ENCODE peak calls at places on chromosome 13, in ten cellular contexts. One of them, this sample, is unnamed.

GRCh38 chr13:105599477-105600037 is 935.9 kb downstream of the EFNB2 start:
- DNase-seq in OCI-LY7: no peak
- DNase-seq in right cardiac atrium: peak
- DNase-seq in neuronal stem cell: no peak
- DNase-seq in psoas muscle: no peak
- DNase-seq in caudate nucleus: no peak
- DNase-seq in heart right ventricle: no peak
- DNase-seq in adrenal gland: no peak
- DNase-seq in neural progenitor cell: no peak
- DNase-seq in left lung: no peak
- DNase-seq in this sample: no peak

GRCh38 chr13:76853481-76853880 is 32.7 kb downstream of the KCTD12 start:
- DNase-seq in OCI-LY7: no peak
- DNase-seq in right cardiac atrium: no peak
- DNase-seq in neuronal stem cell: no peak
- DNase-seq in psoas muscle: no peak
- DNase-seq in caudate nucleus: no peak
- DNase-seq in heart right ventricle: no peak
- DNase-seq in adrenal gland: no peak
- DNase-seq in neural progenitor cell: no peak
- DNase-seq in left lung: no peak
- DNase-seq in this sample: no peak

GRCh38 chr13:33678906-33679657 is 138.9 kb upstream of the RFC3 start:
- DNase-seq in OCI-LY7: no peak
- DNase-seq in right cardiac atrium: peak
- DNase-seq in neuronal stem cell: no peak
- DNase-seq in psoas muscle: peak
- DNase-seq in caudate nucleus: no peak
- DNase-seq in heart right ventricle: peak
- DNase-seq in adrenal gland: peak
- DNase-seq in neural progenitor cell: no peak
- DNase-seq in left lung: no peak
- DNase-seq in this sample: peak

GRCh38 chr13:23579072-23579885 is 9.1 kb downstream of the TNFRSF19 start:
- DNase-seq in OCI-LY7: peak
- DNase-seq in right cardiac atrium: peak
- DNase-seq in neuronal stem cell: peak
- DNase-seq in psoas muscle: peak
- DNase-seq in caudate nucleus: peak
- DNase-seq in heart right ventricle: peak
- DNase-seq in adrenal gland: peak
- DNase-seq in neural progenitor cell: peak
- DNase-seq in left lung: peak
- DNase-seq in this sample: peak

GRCh38 chr13:40814803-40815202 is 25.4 kb downstream of the SLC25A15 start:
- DNase-seq in OCI-LY7: no peak
- DNase-seq in right cardiac atrium: no peak
- DNase-seq in neuronal stem cell: no peak
- DNase-seq in psoas muscle: no peak
- DNase-seq in caudate nucleus: no peak
- DNase-seq in heart right ventricle: no peak
- DNase-seq in adrenal gland: no peak
- DNase-seq in neural progenitor cell: no peak
- DNase-seq in left lung: no peak
- DNase-seq in this sample: no peak

GRCh38 chr13:23610187-23610576 is 40.0 kb downstream of the TNFRSF19 start:
- DNase-seq in OCI-LY7: no peak
- DNase-seq in right cardiac atrium: peak
- DNase-seq in neuronal stem cell: no peak
- DNase-seq in psoas muscle: no peak
- DNase-seq in caudate nucleus: no peak
- DNase-seq in heart right ventricle: peak
- DNase-seq in adrenal gland: no peak
- DNase-seq in neural progenitor cell: no peak
- DNase-seq in left lung: no peak
- DNase-seq in this sample: no peak

GRCh38 chr13:24214528-24214927 is 54.0 kb downstream of the SPATA13 start:
- DNase-seq in OCI-LY7: peak
- DNase-seq in right cardiac atrium: no peak
- DNase-seq in neuronal stem cell: no peak
- DNase-seq in psoas muscle: no peak
- DNase-seq in caudate nucleus: no peak
- DNase-seq in heart right ventricle: no peak
- DNase-seq in adrenal gland: no peak
- DNase-seq in neural progenitor cell: no peak
- DNase-seq in left lung: no peak
- DNase-seq in this sample: no peak

GRCh38 chr13:99370476-99371272 is 63.5 kb upstream of the GPR183 start:
- DNase-seq in OCI-LY7: no peak
- DNase-seq in right cardiac atrium: no peak
- DNase-seq in neuronal stem cell: no peak
- DNase-seq in psoas muscle: no peak
- DNase-seq in caudate nucleus: no peak
- DNase-seq in heart right ventricle: no peak
- DNase-seq in adrenal gland: no peak
- DNase-seq in neural progenitor cell: no peak
- DNase-seq in left lung: no peak
- DNase-seq in this sample: no peak

GRCh38 chr13:27171244-27171829 is at the start of gene USP12:
- DNase-seq in OCI-LY7: peak
- DNase-seq in right cardiac atrium: no peak
- DNase-seq in neuronal stem cell: no peak
- DNase-seq in psoas muscle: no peak
- DNase-seq in caudate nucleus: no peak
- DNase-seq in heart right ventricle: peak
- DNase-seq in adrenal gland: no peak
- DNase-seq in neural progenitor cell: no peak
- DNase-seq in left lung: no peak
- DNase-seq in this sample: peak

GRCh38 chr13:25253702-25254101 is 33.6 kb downstream of the MTMR6 start:
- DNase-seq in OCI-LY7: no peak
- DNase-seq in right cardiac atrium: no peak
- DNase-seq in neuronal stem cell: no peak
- DNase-seq in psoas muscle: no peak
- DNase-seq in caudate nucleus: no peak
- DNase-seq in heart right ventricle: no peak
- DNase-seq in adrenal gland: no peak
- DNase-seq in neural progenitor cell: no peak
- DNase-seq in left lung: no peak
- DNase-seq in this sample: no peak

GRCh38 chr13:93039131-93039530 is 187.5 kb upstream of the GPC6 start:
- DNase-seq in OCI-LY7: no peak
- DNase-seq in right cardiac atrium: no peak
- DNase-seq in neuronal stem cell: no peak
- DNase-seq in psoas muscle: no peak
- DNase-seq in caudate nucleus: no peak
- DNase-seq in heart right ventricle: no peak
- DNase-seq in adrenal gland: no peak
- DNase-seq in neural progenitor cell: no peak
- DNase-seq in left lung: no peak
- DNase-seq in this sample: no peak

GRCh38 chr13:78372581-78372980 is 230.8 kb downstream of the POU4F1 start:
- DNase-seq in OCI-LY7: no peak
- DNase-seq in right cardiac atrium: no peak
- DNase-seq in neuronal stem cell: no peak
- DNase-seq in psoas muscle: no peak
- DNase-seq in caudate nucleus: no peak
- DNase-seq in heart right ventricle: no peak
- DNase-seq in adrenal gland: no peak
- DNase-seq in neural progenitor cell: no peak
- DNase-seq in left lung: no peak
- DNase-seq in this sample: no peak

GRCh38 chr13:44969858-44970484 is 19.3 kb downstream of the NUFIP1 start:
- DNase-seq in OCI-LY7: peak
- DNase-seq in right cardiac atrium: no peak
- DNase-seq in neuronal stem cell: peak
- DNase-seq in psoas muscle: no peak
- DNase-seq in caudate nucleus: no peak
- DNase-seq in heart right ventricle: no peak
- DNase-seq in adrenal gland: peak
- DNase-seq in neural progenitor cell: peak
- DNase-seq in left lung: no peak
- DNase-seq in this sample: no peak

GRCh38 chr13:54445453-54445852 is 1416.8 kb downstream of the OLFM4 start:
- DNase-seq in OCI-LY7: no peak
- DNase-seq in right cardiac atrium: no peak
- DNase-seq in neuronal stem cell: no peak
- DNase-seq in psoas muscle: no peak
- DNase-seq in caudate nucleus: no peak
- DNase-seq in heart right ventricle: no peak
- DNase-seq in adrenal gland: no peak
- DNase-seq in neural progenitor cell: no peak
- DNase-seq in left lung: no peak
- DNase-seq in this sample: no peak

GRCh38 chr13:41514853-41515395 is 57.6 kb downstream of the RGCC start:
- DNase-seq in OCI-LY7: no peak
- DNase-seq in right cardiac atrium: no peak
- DNase-seq in neuronal stem cell: no peak
- DNase-seq in psoas muscle: no peak
- DNase-seq in caudate nucleus: no peak
- DNase-seq in heart right ventricle: no peak
- DNase-seq in adrenal gland: no peak
- DNase-seq in neural progenitor cell: no peak
- DNase-seq in left lung: no peak
- DNase-seq in this sample: no peak

GRCh38 chr13:33799950-33800592 is 17.9 kb upstream of the RFC3 start:
- DNase-seq in OCI-LY7: peak
- DNase-seq in right cardiac atrium: no peak
- DNase-seq in neuronal stem cell: no peak
- DNase-seq in psoas muscle: no peak
- DNase-seq in caudate nucleus: no peak
- DNase-seq in heart right ventricle: no peak
- DNase-seq in adrenal gland: peak
- DNase-seq in neural progenitor cell: peak
- DNase-seq in left lung: no peak
- DNase-seq in this sample: no peak

GRCh38 chr13:112671359-112671758 is 18.5 kb upstream of the ATP11A start:
- DNase-seq in OCI-LY7: no peak
- DNase-seq in right cardiac atrium: no peak
- DNase-seq in neuronal stem cell: no peak
- DNase-seq in psoas muscle: no peak
- DNase-seq in caudate nucleus: no peak
- DNase-seq in heart right ventricle: no peak
- DNase-seq in adrenal gland: no peak
- DNase-seq in neural progenitor cell: no peak
- DNase-seq in left lung: no peak
- DNase-seq in this sample: no peak

GRCh38 chr13:98961204-98962105 is 16.4 kb downstream of the DOCK9 start:
- DNase-seq in OCI-LY7: no peak
- DNase-seq in right cardiac atrium: no peak
- DNase-seq in neuronal stem cell: no peak
- DNase-seq in psoas muscle: no peak
- DNase-seq in caudate nucleus: no peak
- DNase-seq in heart right ventricle: no peak
- DNase-seq in adrenal gland: no peak
- DNase-seq in neural progenitor cell: no peak
- DNase-seq in left lung: peak
- DNase-seq in this sample: no peak

GRCh38 chr13:102460806-102461205 is 59.0 kb upstream of the FGF14 start:
- DNase-seq in OCI-LY7: no peak
- DNase-seq in right cardiac atrium: no peak
- DNase-seq in neuronal stem cell: no peak
- DNase-seq in psoas muscle: no peak
- DNase-seq in caudate nucleus: no peak
- DNase-seq in heart right ventricle: no peak
- DNase-seq in adrenal gland: no peak
- DNase-seq in neural progenitor cell: no peak
- DNase-seq in left lung: no peak
- DNase-seq in this sample: no peak

DNA sequence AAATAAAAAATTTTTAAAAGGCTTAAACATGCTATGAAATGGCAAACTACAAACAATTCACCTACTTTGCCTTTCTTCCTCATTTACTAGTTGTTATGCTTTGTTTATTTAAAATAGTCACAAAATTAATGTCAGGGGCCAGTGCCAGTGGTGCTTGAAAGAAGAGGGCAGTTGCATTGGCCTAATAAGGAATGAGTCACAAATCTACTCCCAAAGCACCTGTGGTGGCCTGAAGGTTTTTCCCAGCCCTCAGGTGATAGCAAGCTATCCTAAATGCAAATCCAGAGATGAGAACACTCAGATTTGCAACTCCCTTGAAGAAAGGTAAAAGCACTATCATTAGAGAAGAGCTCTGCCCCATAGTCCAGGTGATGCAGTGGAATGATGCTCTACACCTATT is 103.6 kb downstream of the MBNL2 start:
- DNase-seq in OCI-LY7: no peak
- DNase-seq in right cardiac atrium: no peak
- DNase-seq in neuronal stem cell: no peak
- DNase-seq in psoas muscle: no peak
- DNase-seq in caudate nucleus: no peak
- DNase-seq in heart right ventricle: no peak
- DNase-seq in adrenal gland: no peak
- DNase-seq in neural progenitor cell: no peak
- DNase-seq in left lung: no peak
- DNase-seq in this sample: no peak
- H3K27ac ChIP-seq in OCI-LY7: no peak
- H3K27ac ChIP-seq in right cardiac atrium: no peak
- H3K27ac ChIP-seq in neuronal stem cell: no peak
- H3K27ac ChIP-seq in psoas muscle: no peak
- H3K27ac ChIP-seq in caudate nucleus: no peak
- H3K27ac ChIP-seq in heart right ventricle: no peak
- H3K27ac ChIP-seq in adrenal gland: no peak
- H3K27ac ChIP-seq in neural progenitor cell: no peak
- H3K27ac ChIP-seq in left lung: no peak
- H3K27ac ChIP-seq in this sample: no peak

GRCh38 chr13:32047088-32047487 is 15.5 kb downstream of the FRY start:
- DNase-seq in OCI-LY7: no peak
- DNase-seq in right cardiac atrium: no peak
- DNase-seq in neuronal stem cell: no peak
- DNase-seq in psoas muscle: no peak
- DNase-seq in caudate nucleus: no peak
- DNase-seq in heart right ventricle: no peak
- DNase-seq in adrenal gland: no peak
- DNase-seq in neural progenitor cell: no peak
- DNase-seq in left lung: no peak
- DNase-seq in this sample: no peak
- H3K27ac ChIP-seq in OCI-LY7: peak
- H3K27ac ChIP-seq in right cardiac atrium: no peak
- H3K27ac ChIP-seq in neuronal stem cell: no peak
- H3K27ac ChIP-seq in psoas muscle: no peak
- H3K27ac ChIP-seq in caudate nucleus: peak
- H3K27ac ChIP-seq in heart right ventricle: peak
- H3K27ac ChIP-seq in adrenal gland: no peak
- H3K27ac ChIP-seq in neural progenitor cell: no peak
- H3K27ac ChIP-seq in left lung: peak
- H3K27ac ChIP-seq in this sample: peak

GRCh38 chr13:61183670-61184069 is 232.0 kb downstream of the PCDH20 start:
- DNase-seq in OCI-LY7: no peak
- DNase-seq in right cardiac atrium: no peak
- DNase-seq in neuronal stem cell: no peak
- DNase-seq in psoas muscle: no peak
- DNase-seq in caudate nucleus: no peak
- DNase-seq in heart right ventricle: no peak
- DNase-seq in adrenal gland: no peak
- DNase-seq in neural progenitor cell: no peak
- DNase-seq in left lung: no peak
- DNase-seq in this sample: no peak
- H3K27ac ChIP-seq in OCI-LY7: no peak
- H3K27ac ChIP-seq in right cardiac atrium: no peak
- H3K27ac ChIP-seq in neuronal stem cell: no peak
- H3K27ac ChIP-seq in psoas muscle: no peak
- H3K27ac ChIP-seq in caudate nucleus: no peak
- H3K27ac ChIP-seq in heart right ventricle: no peak
- H3K27ac ChIP-seq in adrenal gland: no peak
- H3K27ac ChIP-seq in neural progenitor cell: no peak
- H3K27ac ChIP-seq in left lung: no peak
- H3K27ac ChIP-seq in this sample: no peak

GRCh38 chr13:94198666-94199065 is 280.8 kb downstream of the DCT start:
- DNase-seq in OCI-LY7: no peak
- DNase-seq in right cardiac atrium: no peak
- DNase-seq in neuronal stem cell: no peak
- DNase-seq in psoas muscle: no peak
- DNase-seq in caudate nucleus: no peak
- DNase-seq in heart right ventricle: no peak
- DNase-seq in adrenal gland: no peak
- DNase-seq in neural progenitor cell: no peak
- DNase-seq in left lung: no peak
- DNase-seq in this sample: no peak
- H3K27ac ChIP-seq in OCI-LY7: no peak
- H3K27ac ChIP-seq in right cardiac atrium: no peak
- H3K27ac ChIP-seq in neuronal stem cell: no peak
- H3K27ac ChIP-seq in psoas muscle: no peak
- H3K27ac ChIP-seq in caudate nucleus: no peak
- H3K27ac ChIP-seq in heart right ventricle: no peak
- H3K27ac ChIP-seq in adrenal gland: no peak
- H3K27ac ChIP-seq in neural progenitor cell: no peak
- H3K27ac ChIP-seq in left lung: no peak
- H3K27ac ChIP-seq in this sample: no peak